ENCODE peak calls at places on chromosomes 4 and X, in four cellular contexts. A is activated gamma-delta T cell, I is HFF-Myc, W is aorta. O is an unnamed sample.

GRCh38 chr4:89563431-89563830 is 255.8 kb upstream of the GPRIN3 start:
- DNase-seq in A (no peak), W (no peak), I (no peak), O (no peak)

GRCh38 chr4:98470831-98471230 is 187.6 kb downstream of the TSPAN5 start:
- DNase-seq in A (no peak), W (no peak), I (no peak), O (no peak)

GRCh38 chrX:18931972-18932371 is 51.9 kb downstream of the PHKA2 start:
- DNase-seq in W (no peak), A (no peak), I (no peak), O (no peak)

GRCh38 chr4:113474017-113474416 is 287.5 kb downstream of the CAMK2D start:
- DNase-seq in W (no peak), I (no peak), A (no peak), O (no peak)

GRCh38 chr4:3571921-3572320 is 39.7 kb upstream of the LRPAP1 start:
- DNase-seq in I (no peak), W (no peak), A (no peak), O (no peak)

GRCh38 chr4:135515295-135515694 is 1313.7 kb upstream of the PABPC4L start:
- DNase-seq in I (no peak), W (no peak), A (no peak), O (no peak)

GRCh38 chr4:1962980-1963379 is 45.8 kb downstream of the NELFA start:
- DNase-seq in W (no peak), I (no peak), A (no peak), O (no peak)

GRCh38 chr4:173171098-173171497 is 2.5 kb downstream of the GALNT7 start:
- DNase-seq in A (no peak), I (no peak), W (no peak), O (no peak)

GRCh38 chr4:154527308-154527707 is 22.9 kb downstream of the PLRG1 start:
- DNase-seq in W (no peak), A (no peak), I (no peak), O (no peak)

GRCh38 chrX:23908219-23909003 is 605 bp downstream of the CXorf58 start:
- DNase-seq in A (no peak), I (no peak), W (no peak), O (no peak)

GRCh38 chrX:103756736-103757135 is 19.9 kb upstream of the PLP1 start:
- DNase-seq in W (no peak), A (no peak), I (no peak), O (no peak)

GRCh38 chrX:35291013-35291412 is 348.4 kb downstream of the FAM47B start:
- DNase-seq in I (no peak), A (no peak), W (no peak), O (no peak)

GRCh38 chr4:170716868-170717267 is 627.1 kb upstream of the AADAT start:
- DNase-seq in I (no peak), W (no peak), A (no peak), O (no peak)

GRCh38 chr4:7610841-7611240 is 176.1 kb upstream of the PSAPL1 start:
- DNase-seq in W (no peak), A (no peak), I (no peak), O (no peak)

GRCh38 chrX:38260231-38260630 is 39.6 kb upstream of the SRPX start:
- DNase-seq in I (no peak), A (no peak), W (no peak), O (no peak)

GRCh38 chr4:109957227-109957626 is 44.5 kb downstream of the EGF start:
- DNase-seq in W (no peak), A (no peak), I (no peak), O (no peak)

GRCh38 chr4:69760455-69760854 is at the start of gene SULT1B1:
- DNase-seq in W (no peak), A (no peak), I (peak), O (peak)

GRCh38 chr4:926538-926937 is 5.6 kb downstream of the GAK start:
- DNase-seq in W (peak), A (no peak), I (no peak), O (no peak)

GRCh38 chrX:54509401-54509800 is 13.4 kb upstream of the FGD1 start:
- DNase-seq in A (no peak), W (no peak), I (no peak), O (no peak)

GRCh38 chr4:88743696-88744095 is 46.1 kb upstream of the NAP1L5 start:
- DNase-seq in I (no peak), W (no peak), A (no peak), O (no peak)

GRCh38 chrX:10615931-10616780 is 4.2 kb downstream of the MID1 start:
- DNase-seq in I (no peak), A (no peak), W (no peak), O (no peak)

GRCh38 chr4:24141836-24142235 is 252.0 kb upstream of the PPARGC1A start:
- DNase-seq in W (no peak), I (no peak), A (no peak), O (no peak)

GRCh38 chr4:158182736-158183135 is 9.9 kb upstream of the GASK1B start:
- DNase-seq in I (no peak), W (peak), A (no peak), O (no peak)

O was measured in left ventricle myocardium inferior.